ENCODE peak calls at places on chromosomes 2 and 18, in five cellular contexts. One of them, this sample, is unnamed.

GRCh38 chr2:234024304-234024703 is 26.2 kb upstream of the SPP2 start:
- DNase-seq in transverse colon: no peak
- DNase-seq in HCT116: no peak
- DNase-seq in CD8-positive, alpha-beta T cell: no peak
- DNase-seq in A549: no peak
- DNase-seq in this sample: no peak

GRCh38 chr2:209560911-209561310 is 137.1 kb downstream of the MAP2 start:
- DNase-seq in transverse colon: no peak
- DNase-seq in HCT116: no peak
- DNase-seq in CD8-positive, alpha-beta T cell: no peak
- DNase-seq in A549: no peak
- DNase-seq in this sample: no peak

GRCh38 chr2:175726213-175726612 is 275.9 kb downstream of the LNPK start:
- DNase-seq in transverse colon: no peak
- DNase-seq in HCT116: no peak
- DNase-seq in CD8-positive, alpha-beta T cell: no peak
- DNase-seq in A549: no peak
- DNase-seq in this sample: no peak

GRCh38 chr18:60413944-60414547 is 41.5 kb upstream of the MC4R start:
- DNase-seq in transverse colon: peak
- DNase-seq in HCT116: peak
- DNase-seq in CD8-positive, alpha-beta T cell: no peak
- DNase-seq in A549: peak
- DNase-seq in this sample: no peak

GRCh38 chr2:39492095-39492590 is 55.1 kb upstream of the MAP4K3 start:
- DNase-seq in transverse colon: no peak
- DNase-seq in HCT116: no peak
- DNase-seq in CD8-positive, alpha-beta T cell: no peak
- DNase-seq in A549: peak
- DNase-seq in this sample: no peak

GRCh38 chr18:49734836-49735235 is 78.5 kb downstream of the ACAA2 start:
- DNase-seq in transverse colon: no peak
- DNase-seq in HCT116: no peak
- DNase-seq in CD8-positive, alpha-beta T cell: no peak
- DNase-seq in A549: no peak
- DNase-seq in this sample: no peak

GRCh38 chr18:44679912-44680270 is 797 bp upstream of the SETBP1 start:
- DNase-seq in transverse colon: peak
- DNase-seq in HCT116: no peak
- DNase-seq in CD8-positive, alpha-beta T cell: peak
- DNase-seq in A549: peak
- DNase-seq in this sample: peak

GRCh38 chr2:32748158-32748557 is 120.3 kb downstream of the TTC27 start:
- DNase-seq in transverse colon: no peak
- DNase-seq in HCT116: no peak
- DNase-seq in CD8-positive, alpha-beta T cell: no peak
- DNase-seq in A549: no peak
- DNase-seq in this sample: no peak

GRCh38 chr2:1600191-1601063 is 143.9 kb downstream of the PXDN start:
- DNase-seq in transverse colon: no peak
- DNase-seq in HCT116: no peak
- DNase-seq in CD8-positive, alpha-beta T cell: no peak
- DNase-seq in A549: no peak
- DNase-seq in this sample: no peak

GRCh38 chr2:111663471-111663951 is 220.5 kb downstream of the ANAPC1 start:
- DNase-seq in transverse colon: no peak
- DNase-seq in HCT116: no peak
- DNase-seq in CD8-positive, alpha-beta T cell: no peak
- DNase-seq in A549: no peak
- DNase-seq in this sample: no peak

GRCh38 chr2:20366672-20367116 is 16.1 kb upstream of the PUM2 start:
- DNase-seq in transverse colon: no peak
- DNase-seq in HCT116: no peak
- DNase-seq in CD8-positive, alpha-beta T cell: no peak
- DNase-seq in A549: no peak
- DNase-seq in this sample: no peak

GRCh38 chr2:179355881-179356280 is 91.2 kb upstream of the SESTD1 start:
- DNase-seq in transverse colon: no peak
- DNase-seq in HCT116: no peak
- DNase-seq in CD8-positive, alpha-beta T cell: no peak
- DNase-seq in A549: no peak
- DNase-seq in this sample: no peak

GRCh38 chr2:95314964-95315611 is 17.9 kb downstream of the KCNIP3 start:
- DNase-seq in transverse colon: peak
- DNase-seq in HCT116: peak
- DNase-seq in CD8-positive, alpha-beta T cell: no peak
- DNase-seq in A549: peak
- DNase-seq in this sample: peak

GRCh38 chr18:22493940-22494339 is 76.2 kb upstream of the CTAGE1 start:
- DNase-seq in transverse colon: no peak
- DNase-seq in HCT116: no peak
- DNase-seq in CD8-positive, alpha-beta T cell: no peak
- DNase-seq in A549: no peak
- DNase-seq in this sample: no peak

GRCh38 chr18:22494771-22495170 is 77.1 kb upstream of the CTAGE1 start:
- DNase-seq in transverse colon: no peak
- DNase-seq in HCT116: no peak
- DNase-seq in CD8-positive, alpha-beta T cell: no peak
- DNase-seq in A549: no peak
- DNase-seq in this sample: no peak

GRCh38 chr18:22489694-22490093 is 72.0 kb upstream of the CTAGE1 start:
- DNase-seq in transverse colon: no peak
- DNase-seq in HCT116: no peak
- DNase-seq in CD8-positive, alpha-beta T cell: no peak
- DNase-seq in A549: peak
- DNase-seq in this sample: no peak

GRCh38 chr18:22490429-22490846 is 72.7 kb upstream of the CTAGE1 start:
- DNase-seq in transverse colon: no peak
- DNase-seq in HCT116: no peak
- DNase-seq in CD8-positive, alpha-beta T cell: no peak
- DNase-seq in A549: peak
- DNase-seq in this sample: no peak

DNA sequence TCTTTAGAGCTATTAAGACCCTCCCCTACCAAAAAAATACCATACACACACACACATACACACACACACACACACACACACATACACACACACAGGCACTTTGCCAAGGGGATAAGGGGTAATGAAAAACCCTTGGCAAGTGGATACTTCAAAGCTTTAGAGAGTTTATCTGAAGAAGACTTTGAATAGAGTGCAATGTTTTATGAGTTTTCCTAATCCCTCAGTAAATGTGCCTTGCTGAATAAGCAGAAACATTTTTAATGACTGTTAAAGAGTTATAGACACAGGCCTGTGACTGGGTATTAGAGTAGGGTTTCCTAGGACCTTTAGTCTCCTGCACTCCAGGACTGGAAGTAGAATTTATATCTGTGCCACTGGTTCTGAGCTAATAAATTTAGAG is 75.5 kb upstream of the CTAGE1 start:
- DNase-seq in transverse colon: no peak
- DNase-seq in HCT116: no peak
- DNase-seq in CD8-positive, alpha-beta T cell: no peak
- DNase-seq in A549: no peak
- DNase-seq in this sample: no peak
- TF ChIP-seq CTCF in transverse colon: no peak
- TF ChIP-seq CTCF in HCT116: no peak
- TF ChIP-seq CTCF in CD8-positive, alpha-beta T cell: no peak
- TF ChIP-seq CTCF in A549: no peak
- TF ChIP-seq CTCF in this sample: no peak

GRCh38 chr2:424306-425172 is 136.6 kb upstream of the ALKAL2 start:
- DNase-seq in transverse colon: no peak
- DNase-seq in HCT116: no peak
- DNase-seq in CD8-positive, alpha-beta T cell: no peak
- DNase-seq in A549: peak
- DNase-seq in this sample: no peak
- TF ChIP-seq CTCF in transverse colon: no peak
- TF ChIP-seq CTCF in HCT116: no peak
- TF ChIP-seq CTCF in CD8-positive, alpha-beta T cell: no peak
- TF ChIP-seq CTCF in A549: no peak
- TF ChIP-seq CTCF in this sample: no peak

GRCh38 chr2:109279243-109279860 is 150.3 kb downstream of the SH3RF3 start:
- DNase-seq in transverse colon: no peak
- DNase-seq in HCT116: no peak
- DNase-seq in CD8-positive, alpha-beta T cell: no peak
- DNase-seq in A549: no peak
- DNase-seq in this sample: no peak

GRCh38 chr2:109277414-109277813 is 148.4 kb downstream of the SH3RF3 start:
- DNase-seq in transverse colon: no peak
- DNase-seq in HCT116: no peak
- DNase-seq in CD8-positive, alpha-beta T cell: no peak
- DNase-seq in A549: no peak
- DNase-seq in this sample: no peak

GRCh38 chr2:109282360-109282759 is 153.4 kb downstream of the SH3RF3 start:
- DNase-seq in transverse colon: no peak
- DNase-seq in HCT116: no peak
- DNase-seq in CD8-positive, alpha-beta T cell: no peak
- DNase-seq in A549: no peak
- DNase-seq in this sample: no peak

GRCh38 chr2:109282865-109283264 is 153.9 kb downstream of the SH3RF3 start:
- DNase-seq in transverse colon: no peak
- DNase-seq in HCT116: no peak
- DNase-seq in CD8-positive, alpha-beta T cell: no peak
- DNase-seq in A549: no peak
- DNase-seq in this sample: no peak

GRCh38 chr2:109280804-109281203 is 151.8 kb downstream of the SH3RF3 start:
- DNase-seq in transverse colon: no peak
- DNase-seq in HCT116: no peak
- DNase-seq in CD8-positive, alpha-beta T cell: no peak
- DNase-seq in A549: peak
- DNase-seq in this sample: no peak
- TF ChIP-seq CTCF in transverse colon: no peak
- TF ChIP-seq CTCF in HCT116: no peak
- TF ChIP-seq CTCF in CD8-positive, alpha-beta T cell: no peak
- TF ChIP-seq CTCF in A549: no peak
- TF ChIP-seq CTCF in this sample: no peak

GRCh38 chr2:46870051-46870839 is 45.4 kb downstream of the MCFD2 start:
- DNase-seq in transverse colon: no peak
- DNase-seq in HCT116: no peak
- DNase-seq in CD8-positive, alpha-beta T cell: no peak
- DNase-seq in A549: no peak
- DNase-seq in this sample: no peak
- TF ChIP-seq CTCF in transverse colon: no peak
- TF ChIP-seq CTCF in HCT116: no peak
- TF ChIP-seq CTCF in CD8-positive, alpha-beta T cell: no peak
- TF ChIP-seq CTCF in A549: no peak
- TF ChIP-seq CTCF in this sample: no peak

GRCh38 chr2:171227066-171227782 is 66.5 kb upstream of the TLK1 start:
- DNase-seq in transverse colon: no peak
- DNase-seq in HCT116: no peak
- DNase-seq in CD8-positive, alpha-beta T cell: no peak
- DNase-seq in A549: no peak
- DNase-seq in this sample: no peak

GRCh38 chr2:171225989-171226388 is 65.3 kb upstream of the TLK1 start:
- DNase-seq in transverse colon: no peak
- DNase-seq in HCT116: no peak
- DNase-seq in CD8-positive, alpha-beta T cell: no peak
- DNase-seq in A549: no peak
- DNase-seq in this sample: no peak

GRCh38 chr2:171226471-171226870 is 65.8 kb upstream of the TLK1 start:
- DNase-seq in transverse colon: no peak
- DNase-seq in HCT116: no peak
- DNase-seq in CD8-positive, alpha-beta T cell: no peak
- DNase-seq in A549: no peak
- DNase-seq in this sample: no peak

GRCh38 chr2:171228826-171229225 is 68.1 kb upstream of the TLK1 start:
- DNase-seq in transverse colon: no peak
- DNase-seq in HCT116: no peak
- DNase-seq in CD8-positive, alpha-beta T cell: no peak
- DNase-seq in A549: no peak
- DNase-seq in this sample: no peak

DNA sequence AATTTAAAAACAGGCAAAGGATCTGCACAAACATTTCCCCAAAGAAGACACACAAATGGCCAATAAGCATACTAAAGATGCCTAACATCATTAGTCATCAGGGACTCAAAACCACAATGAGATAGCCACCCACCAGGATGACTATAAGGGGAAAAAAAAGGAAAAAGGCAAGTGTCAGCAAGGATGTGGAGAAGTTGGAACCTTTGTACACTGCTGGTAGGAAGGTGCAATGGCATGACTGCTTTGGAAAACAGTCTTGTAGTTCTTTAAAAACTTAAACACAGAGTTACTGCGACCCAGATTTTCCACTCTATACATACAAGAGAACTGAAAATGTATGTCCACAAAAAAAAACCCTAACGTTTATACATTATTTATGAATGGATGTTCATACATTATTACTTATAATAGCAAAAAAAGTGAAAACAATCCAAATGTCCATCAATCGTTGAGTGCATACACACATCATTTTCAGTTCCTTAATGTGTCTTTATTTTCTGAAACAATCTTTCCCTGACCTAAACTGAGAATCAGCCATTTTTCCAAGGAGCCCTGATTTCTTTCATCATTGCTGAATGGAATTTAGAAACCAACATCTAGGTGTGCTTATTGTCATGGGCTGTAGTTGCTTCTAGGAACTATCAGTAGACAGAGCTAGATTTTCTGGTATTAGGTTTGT is 64.7 kb upstream of the TLK1 start:
- DNase-seq in transverse colon: no peak
- DNase-seq in HCT116: peak
- DNase-seq in CD8-positive, alpha-beta T cell: no peak
- DNase-seq in A549: peak
- DNase-seq in this sample: no peak
- TF ChIP-seq CTCF in transverse colon: no peak
- TF ChIP-seq CTCF in HCT116: peak
- TF ChIP-seq CTCF in CD8-positive, alpha-beta T cell: no peak
- TF ChIP-seq CTCF in A549: no peak
- TF ChIP-seq CTCF in this sample: no peak

GRCh38 chr2:235793163-235793752 is 299.4 kb downstream of the AGAP1 start:
- DNase-seq in transverse colon: no peak
- DNase-seq in HCT116: no peak
- DNase-seq in CD8-positive, alpha-beta T cell: no peak
- DNase-seq in A549: peak
- DNase-seq in this sample: peak
- TF ChIP-seq CTCF in transverse colon: no peak
- TF ChIP-seq CTCF in HCT116: peak
- TF ChIP-seq CTCF in CD8-positive, alpha-beta T cell: no peak
- TF ChIP-seq CTCF in A549: peak
- TF ChIP-seq CTCF in this sample: peak

DNA sequence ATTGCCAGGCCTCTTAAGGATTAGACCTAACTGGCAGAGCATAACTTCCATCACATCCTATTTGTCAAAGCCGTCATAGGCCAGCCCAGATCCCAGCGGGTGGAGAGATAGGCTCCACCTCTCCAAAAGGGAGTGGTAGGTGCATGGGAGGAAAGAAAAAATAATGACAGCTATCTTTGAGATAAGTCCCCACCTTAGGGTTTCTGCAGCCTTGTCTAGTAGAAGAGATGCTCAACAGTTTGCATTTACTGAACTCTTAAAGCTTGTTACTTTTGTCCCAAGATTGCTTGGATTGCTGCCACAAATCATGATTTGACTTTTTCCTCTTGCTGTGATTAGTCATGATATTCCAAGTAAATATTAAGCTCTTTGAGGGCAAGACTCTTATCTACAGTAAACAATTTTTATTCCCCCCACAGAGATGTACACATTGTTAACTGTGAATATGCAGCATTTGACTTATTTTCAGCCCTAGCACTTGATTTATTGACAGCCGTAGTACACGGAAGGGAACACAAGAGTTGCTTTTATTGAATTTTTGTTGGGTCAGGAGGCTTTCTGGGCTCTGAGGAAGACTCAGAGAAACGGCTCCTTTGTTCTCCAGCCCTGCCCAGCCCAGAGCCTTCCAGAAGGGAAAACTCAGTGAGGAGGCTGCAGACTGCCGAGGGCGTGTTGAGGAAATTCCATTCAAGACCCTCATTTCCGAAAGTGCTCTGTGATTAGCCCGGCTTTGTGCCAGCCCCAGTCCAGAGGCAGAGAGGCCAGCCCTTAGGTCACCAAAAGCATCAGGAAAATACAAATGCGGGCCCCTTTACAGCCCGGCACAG is 75.5 kb upstream of the ZNF532 start:
- DNase-seq in transverse colon: no peak
- DNase-seq in HCT116: no peak
- DNase-seq in CD8-positive, alpha-beta T cell: no peak
- DNase-seq in A549: peak
- DNase-seq in this sample: peak
- TF ChIP-seq CTCF in transverse colon: no peak
- TF ChIP-seq CTCF in HCT116: no peak
- TF ChIP-seq CTCF in CD8-positive, alpha-beta T cell: no peak
- TF ChIP-seq CTCF in A549: no peak
- TF ChIP-seq CTCF in this sample: no peak

This sample was measured in neural crest cell.